ENCODE peak calls at places on chromosomes 6 and 20, in five cellular contexts. Y is D341Med, F is heart right ventricle, G is ovary, D is M059J. C is an unnamed sample.

GRCh38 chr6:133432021-133432989 is 191.1 kb downstream of the EYA4 start:
- DNase-seq in Y (no peak), F (no peak), G (no peak), D (no peak), C (no peak)

GRCh38 chr6:97189767-97190166 is 93.2 kb downstream of the MMS22L start:
- DNase-seq in Y (no peak), F (no peak), G (no peak), D (peak), C (peak)

GRCh38 chr20:884983-885952 is 30.9 kb downstream of the ANGPT4 start:
- DNase-seq in Y (peak), F (no peak), G (peak), D (peak), C (peak)

GRCh38 chr6:166173292-166173951 is 5.8 kb upstream of the TBXT start:
- DNase-seq in Y (no peak), F (no peak), G (no peak), D (no peak), C (no peak)

GRCh38 chr6:107244742-107245470 is 129.6 kb upstream of the BEND3 start:
- DNase-seq in Y (peak), F (no peak), G (no peak), D (no peak), C (no peak)

GRCh38 chr6:26065952-26066380 is 21.3 kb upstream of the HFE start:
- DNase-seq in Y (peak), F (peak), G (peak), D (peak), C (peak)

GRCh38 chr6:28393912-28394662 is 5.5 kb downstream of the ZSCAN12 start:
- DNase-seq in Y (no peak), F (no peak), G (no peak), D (peak), C (peak)

GRCh38 chr20:38790210-38791053 is 15.1 kb upstream of the PPP1R16B start:
- DNase-seq in Y (peak), F (no peak), G (no peak), D (peak), C (peak)

GRCh38 chr20:63536241-63536977 is 767 bp downstream of the PTK6 start:
- DNase-seq in Y (no peak), F (no peak), G (no peak), D (peak), C (peak)

GRCh38 chr20:64065973-64066341 is 3.0 kb downstream of the TCEA2 start:
- DNase-seq in Y (no peak), F (no peak), G (no peak), D (peak), C (peak)

GRCh38 chr6:170046786-170047626 is 243.9 kb downstream of the DLL1 start:
- DNase-seq in Y (no peak), F (no peak), G (no peak), D (no peak), C (no peak)

GRCh38 chr6:155481215-155481614 is 25.6 kb upstream of the NOX3 start:
- DNase-seq in Y (no peak), F (no peak), G (no peak), D (no peak), C (peak)

GRCh38 chr6:63936399-63936798 is 300.8 kb downstream of the PHF3 start:
- DNase-seq in Y (no peak), F (no peak), G (no peak), D (no peak), C (no peak)

GRCh38 chr6:83867527-83868161 is 8.2 kb downstream of the CYB5R4 start:
- DNase-seq in Y (no peak), F (no peak), G (no peak), D (peak), C (peak)

GRCh38 chr6:130587778-130588520 is 222.1 kb downstream of the TMEM200A start:
- DNase-seq in Y (no peak), F (no peak), G (no peak), D (peak), C (peak)

GRCh38 chr6:62808575-62809293 is 402.5 kb upstream of the FKBP1C start:
- DNase-seq in Y (peak), F (no peak), G (no peak), D (no peak), C (no peak)

GRCh38 chr20:25209911-25210310 is 14.4 kb downstream of the ENTPD6 start:
- DNase-seq in Y (no peak), F (no peak), G (no peak), D (no peak), C (no peak)

GRCh38 chr6:10451828-10452509 is 37.1 kb upstream of the TFAP2A start:
- DNase-seq in Y (peak), F (no peak), G (no peak), D (peak), C (peak)

GRCh38 chr20:10735195-10735949 is 61.6 kb upstream of the JAG1 start:
- DNase-seq in Y (no peak), F (peak), G (no peak), D (no peak), C (peak)

GRCh38 chr20:23449400-23449799 is 3.3 kb downstream of the CST11 start:
- DNase-seq in Y (no peak), F (no peak), G (no peak), D (peak), C (no peak)